ENCODE peak calls at places on chromosome 17, in eight cellular contexts. One of them, this sample, is unnamed.

GRCh38 chr17:49993423-49994037 is 1.5 kb downstream of the DLX3 start:
- DNase-seq in cerebellar cortex: peak
- DNase-seq in NCI-H1417: peak
- DNase-seq in right cardiac atrium: peak
- DNase-seq in fibroblast of pulmonary artery: peak
- DNase-seq in central memory CD4-positive, alpha-beta T cell: no peak
- DNase-seq in NCI-H1105 treated with DMSO at 0.1 percent for 48 hours: no peak
- DNase-seq in Right ventricle myocardium inferior: no peak
- DNase-seq in this sample: no peak

GRCh38 chr17:77560841-77561240 is 397.7 kb upstream of the TNRC6C start:
- DNase-seq in cerebellar cortex: no peak
- DNase-seq in NCI-H1417: peak
- DNase-seq in right cardiac atrium: no peak
- DNase-seq in fibroblast of pulmonary artery: no peak
- DNase-seq in central memory CD4-positive, alpha-beta T cell: no peak
- DNase-seq in NCI-H1105 treated with DMSO at 0.1 percent for 48 hours: no peak
- DNase-seq in Right ventricle myocardium inferior: no peak
- DNase-seq in this sample: no peak

GRCh38 chr17:81402530-81402941 is 7.3 kb downstream of the BAHCC1 start:
- DNase-seq in cerebellar cortex: no peak
- DNase-seq in NCI-H1417: no peak
- DNase-seq in right cardiac atrium: no peak
- DNase-seq in fibroblast of pulmonary artery: no peak
- DNase-seq in central memory CD4-positive, alpha-beta T cell: no peak
- DNase-seq in NCI-H1105 treated with DMSO at 0.1 percent for 48 hours: no peak
- DNase-seq in Right ventricle myocardium inferior: no peak
- DNase-seq in this sample: peak

GRCh38 chr17:49108318-49108717 is 24.3 kb upstream of the B4GALNT2 start:
- DNase-seq in cerebellar cortex: peak
- DNase-seq in NCI-H1417: no peak
- DNase-seq in right cardiac atrium: no peak
- DNase-seq in fibroblast of pulmonary artery: peak
- DNase-seq in central memory CD4-positive, alpha-beta T cell: no peak
- DNase-seq in NCI-H1105 treated with DMSO at 0.1 percent for 48 hours: no peak
- DNase-seq in Right ventricle myocardium inferior: no peak
- DNase-seq in this sample: peak

GRCh38 chr17:3959295-3959899 is 4.8 kb downstream of the ATP2A3 start:
- DNase-seq in cerebellar cortex: no peak
- DNase-seq in NCI-H1417: peak
- DNase-seq in right cardiac atrium: no peak
- DNase-seq in fibroblast of pulmonary artery: no peak
- DNase-seq in central memory CD4-positive, alpha-beta T cell: no peak
- DNase-seq in NCI-H1105 treated with DMSO at 0.1 percent for 48 hours: peak
- DNase-seq in Right ventricle myocardium inferior: peak
- DNase-seq in this sample: no peak

GRCh38 chr17:6782244-6782643 is 6.2 kb downstream of the FBXO39 start:
- DNase-seq in cerebellar cortex: no peak
- DNase-seq in NCI-H1417: no peak
- DNase-seq in right cardiac atrium: no peak
- DNase-seq in fibroblast of pulmonary artery: no peak
- DNase-seq in central memory CD4-positive, alpha-beta T cell: no peak
- DNase-seq in NCI-H1105 treated with DMSO at 0.1 percent for 48 hours: no peak
- DNase-seq in Right ventricle myocardium inferior: no peak
- DNase-seq in this sample: no peak

GRCh38 chr17:77540975-77541374 is 400.2 kb downstream of the SEC14L1 start:
- DNase-seq in cerebellar cortex: no peak
- DNase-seq in NCI-H1417: no peak
- DNase-seq in right cardiac atrium: no peak
- DNase-seq in fibroblast of pulmonary artery: no peak
- DNase-seq in central memory CD4-positive, alpha-beta T cell: no peak
- DNase-seq in NCI-H1105 treated with DMSO at 0.1 percent for 48 hours: no peak
- DNase-seq in Right ventricle myocardium inferior: peak
- DNase-seq in this sample: no peak

GRCh38 chr17:66724581-66725341 is 110.2 kb upstream of the CACNG5 start:
- DNase-seq in cerebellar cortex: no peak
- DNase-seq in NCI-H1417: no peak
- DNase-seq in right cardiac atrium: peak
- DNase-seq in fibroblast of pulmonary artery: peak
- DNase-seq in central memory CD4-positive, alpha-beta T cell: no peak
- DNase-seq in NCI-H1105 treated with DMSO at 0.1 percent for 48 hours: peak
- DNase-seq in Right ventricle myocardium inferior: no peak
- DNase-seq in this sample: no peak

GRCh38 chr17:57138956-57139576 is 54.0 kb downstream of the AKAP1 start:
- DNase-seq in cerebellar cortex: no peak
- DNase-seq in NCI-H1417: no peak
- DNase-seq in right cardiac atrium: no peak
- DNase-seq in fibroblast of pulmonary artery: no peak
- DNase-seq in central memory CD4-positive, alpha-beta T cell: no peak
- DNase-seq in NCI-H1105 treated with DMSO at 0.1 percent for 48 hours: no peak
- DNase-seq in Right ventricle myocardium inferior: no peak
- DNase-seq in this sample: peak

GRCh38 chr17:1484060-1484535 is 8.4 kb downstream of the MYO1C start:
- DNase-seq in cerebellar cortex: no peak
- DNase-seq in NCI-H1417: no peak
- DNase-seq in right cardiac atrium: no peak
- DNase-seq in fibroblast of pulmonary artery: no peak
- DNase-seq in central memory CD4-positive, alpha-beta T cell: no peak
- DNase-seq in NCI-H1105 treated with DMSO at 0.1 percent for 48 hours: no peak
- DNase-seq in Right ventricle myocardium inferior: no peak
- DNase-seq in this sample: no peak

This sample was measured in A673.